ENCODE peak calls at places on chromosomes 2 and 18, in ten cellular contexts. One of them, this sample, is unnamed.

GRCh38 chr2:182649316-182649715 is 66.7 kb upstream of the DNAJC10 start:
- DNase-seq in progenitor cell of endocrine pancreas: no peak
- DNase-seq in heart left ventricle: no peak
- DNase-seq in dorsolateral prefrontal cortex: no peak
- DNase-seq in CD8-positive, alpha-beta T cell: no peak
- DNase-seq in mesothelial cell of epicardium: no peak
- DNase-seq in HFF-Myc: peak
- DNase-seq in A549: peak
- DNase-seq in lower lobe of right lung: no peak
- DNase-seq in fibroblast of pulmonary artery: peak
- DNase-seq in this sample: peak

GRCh38 chr2:86671304-86671981 is 47.8 kb upstream of the RNF103 start:
- DNase-seq in progenitor cell of endocrine pancreas: no peak
- DNase-seq in heart left ventricle: no peak
- DNase-seq in dorsolateral prefrontal cortex: no peak
- DNase-seq in CD8-positive, alpha-beta T cell: no peak
- DNase-seq in mesothelial cell of epicardium: no peak
- DNase-seq in HFF-Myc: no peak
- DNase-seq in A549: no peak
- DNase-seq in lower lobe of right lung: no peak
- DNase-seq in fibroblast of pulmonary artery: peak
- DNase-seq in this sample: no peak

GRCh38 chr2:218270721-218271486 is 585 bp downstream of the PNKD start:
- DNase-seq in progenitor cell of endocrine pancreas: no peak
- DNase-seq in heart left ventricle: peak
- DNase-seq in dorsolateral prefrontal cortex: no peak
- DNase-seq in CD8-positive, alpha-beta T cell: peak
- DNase-seq in mesothelial cell of epicardium: no peak
- DNase-seq in HFF-Myc: no peak
- DNase-seq in A549: no peak
- DNase-seq in lower lobe of right lung: no peak
- DNase-seq in fibroblast of pulmonary artery: no peak
- DNase-seq in this sample: no peak

GRCh38 chr2:26757873-26758789 is 6.0 kb upstream of the SLC35F6 start:
- DNase-seq in progenitor cell of endocrine pancreas: no peak
- DNase-seq in heart left ventricle: no peak
- DNase-seq in dorsolateral prefrontal cortex: no peak
- DNase-seq in CD8-positive, alpha-beta T cell: no peak
- DNase-seq in mesothelial cell of epicardium: no peak
- DNase-seq in HFF-Myc: peak
- DNase-seq in A549: peak
- DNase-seq in lower lobe of right lung: no peak
- DNase-seq in fibroblast of pulmonary artery: peak
- DNase-seq in this sample: no peak

GRCh38 chr2:217482343-217482742 is 520.5 kb downstream of the TNS1 start:
- DNase-seq in progenitor cell of endocrine pancreas: no peak
- DNase-seq in heart left ventricle: no peak
- DNase-seq in dorsolateral prefrontal cortex: no peak
- DNase-seq in CD8-positive, alpha-beta T cell: no peak
- DNase-seq in mesothelial cell of epicardium: no peak
- DNase-seq in HFF-Myc: no peak
- DNase-seq in A549: no peak
- DNase-seq in lower lobe of right lung: no peak
- DNase-seq in fibroblast of pulmonary artery: no peak
- DNase-seq in this sample: no peak

GRCh38 chr2:128746356-128746755 is 427.7 kb upstream of the HS6ST1 start:
- DNase-seq in progenitor cell of endocrine pancreas: no peak
- DNase-seq in heart left ventricle: no peak
- DNase-seq in dorsolateral prefrontal cortex: no peak
- DNase-seq in CD8-positive, alpha-beta T cell: no peak
- DNase-seq in mesothelial cell of epicardium: peak
- DNase-seq in HFF-Myc: no peak
- DNase-seq in A549: no peak
- DNase-seq in lower lobe of right lung: no peak
- DNase-seq in fibroblast of pulmonary artery: peak
- DNase-seq in this sample: no peak

GRCh38 chr18:44823782-44824181 is 143.1 kb downstream of the SETBP1 start:
- DNase-seq in progenitor cell of endocrine pancreas: no peak
- DNase-seq in heart left ventricle: no peak
- DNase-seq in dorsolateral prefrontal cortex: no peak
- DNase-seq in CD8-positive, alpha-beta T cell: no peak
- DNase-seq in mesothelial cell of epicardium: no peak
- DNase-seq in HFF-Myc: no peak
- DNase-seq in A549: no peak
- DNase-seq in lower lobe of right lung: no peak
- DNase-seq in fibroblast of pulmonary artery: peak
- DNase-seq in this sample: no peak

GRCh38 chr2:197358927-197359326 is 48.3 kb upstream of the ANKRD44 start:
- DNase-seq in progenitor cell of endocrine pancreas: no peak
- DNase-seq in heart left ventricle: no peak
- DNase-seq in dorsolateral prefrontal cortex: no peak
- DNase-seq in CD8-positive, alpha-beta T cell: no peak
- DNase-seq in mesothelial cell of epicardium: no peak
- DNase-seq in HFF-Myc: no peak
- DNase-seq in A549: no peak
- DNase-seq in lower lobe of right lung: no peak
- DNase-seq in fibroblast of pulmonary artery: no peak
- DNase-seq in this sample: no peak

GRCh38 chr2:238947243-238947760 is 99.4 kb downstream of the TWIST2 start:
- DNase-seq in progenitor cell of endocrine pancreas: no peak
- DNase-seq in heart left ventricle: no peak
- DNase-seq in dorsolateral prefrontal cortex: no peak
- DNase-seq in CD8-positive, alpha-beta T cell: no peak
- DNase-seq in mesothelial cell of epicardium: no peak
- DNase-seq in HFF-Myc: no peak
- DNase-seq in A549: no peak
- DNase-seq in lower lobe of right lung: no peak
- DNase-seq in fibroblast of pulmonary artery: no peak
- DNase-seq in this sample: no peak

GRCh38 chr2:156845806-156846558 is 409.8 kb downstream of the GPD2 start:
- DNase-seq in progenitor cell of endocrine pancreas: no peak
- DNase-seq in heart left ventricle: no peak
- DNase-seq in dorsolateral prefrontal cortex: no peak
- DNase-seq in CD8-positive, alpha-beta T cell: no peak
- DNase-seq in mesothelial cell of epicardium: no peak
- DNase-seq in HFF-Myc: no peak
- DNase-seq in A549: no peak
- DNase-seq in lower lobe of right lung: no peak
- DNase-seq in fibroblast of pulmonary artery: no peak
- DNase-seq in this sample: no peak

GRCh38 chr2:42314892-42315468 is 46.0 kb downstream of the COX7A2L start:
- DNase-seq in progenitor cell of endocrine pancreas: no peak
- DNase-seq in heart left ventricle: no peak
- DNase-seq in dorsolateral prefrontal cortex: no peak
- DNase-seq in CD8-positive, alpha-beta T cell: no peak
- DNase-seq in mesothelial cell of epicardium: no peak
- DNase-seq in HFF-Myc: peak
- DNase-seq in A549: peak
- DNase-seq in lower lobe of right lung: no peak
- DNase-seq in fibroblast of pulmonary artery: peak
- DNase-seq in this sample: no peak

GRCh38 chr18:3930126-3931012 is 480.4 kb downstream of the TGIF1 start:
- DNase-seq in progenitor cell of endocrine pancreas: no peak
- DNase-seq in heart left ventricle: no peak
- DNase-seq in dorsolateral prefrontal cortex: peak
- DNase-seq in CD8-positive, alpha-beta T cell: no peak
- DNase-seq in mesothelial cell of epicardium: no peak
- DNase-seq in HFF-Myc: no peak
- DNase-seq in A549: no peak
- DNase-seq in lower lobe of right lung: no peak
- DNase-seq in fibroblast of pulmonary artery: no peak
- DNase-seq in this sample: no peak

GRCh38 chr2:187566266-187566665 is 12.0 kb upstream of the TFPI start:
- DNase-seq in progenitor cell of endocrine pancreas: no peak
- DNase-seq in heart left ventricle: no peak
- DNase-seq in dorsolateral prefrontal cortex: no peak
- DNase-seq in CD8-positive, alpha-beta T cell: no peak
- DNase-seq in mesothelial cell of epicardium: no peak
- DNase-seq in HFF-Myc: no peak
- DNase-seq in A549: no peak
- DNase-seq in lower lobe of right lung: no peak
- DNase-seq in fibroblast of pulmonary artery: no peak
- DNase-seq in this sample: no peak

GRCh38 chr2:170530284-170530745 is 184.8 kb upstream of the SP5 start:
- DNase-seq in progenitor cell of endocrine pancreas: peak
- DNase-seq in heart left ventricle: peak
- DNase-seq in dorsolateral prefrontal cortex: no peak
- DNase-seq in CD8-positive, alpha-beta T cell: no peak
- DNase-seq in mesothelial cell of epicardium: peak
- DNase-seq in HFF-Myc: no peak
- DNase-seq in A549: peak
- DNase-seq in lower lobe of right lung: peak
- DNase-seq in fibroblast of pulmonary artery: peak
- DNase-seq in this sample: no peak

GRCh38 chr2:18117592-18117991 is 239.1 kb downstream of the KCNS3 start:
- DNase-seq in progenitor cell of endocrine pancreas: no peak
- DNase-seq in heart left ventricle: no peak
- DNase-seq in dorsolateral prefrontal cortex: no peak
- DNase-seq in CD8-positive, alpha-beta T cell: no peak
- DNase-seq in mesothelial cell of epicardium: no peak
- DNase-seq in HFF-Myc: peak
- DNase-seq in A549: no peak
- DNase-seq in lower lobe of right lung: peak
- DNase-seq in fibroblast of pulmonary artery: peak
- DNase-seq in this sample: peak
- TF ChIP-seq CTCF in progenitor cell of endocrine pancreas: peak
- TF ChIP-seq CTCF in heart left ventricle: no peak
- TF ChIP-seq CTCF in dorsolateral prefrontal cortex: peak
- TF ChIP-seq CTCF in CD8-positive, alpha-beta T cell: no peak
- TF ChIP-seq CTCF in mesothelial cell of epicardium: no peak
- TF ChIP-seq CTCF in HFF-Myc: peak
- TF ChIP-seq CTCF in A549: peak
- TF ChIP-seq CTCF in lower lobe of right lung: peak
- TF ChIP-seq CTCF in fibroblast of pulmonary artery: peak
- TF ChIP-seq CTCF in this sample: peak

GRCh38 chr18:47519277-47519676 is 267.8 kb upstream of the SKOR2 start:
- DNase-seq in progenitor cell of endocrine pancreas: no peak
- DNase-seq in heart left ventricle: no peak
- DNase-seq in dorsolateral prefrontal cortex: no peak
- DNase-seq in CD8-positive, alpha-beta T cell: no peak
- DNase-seq in mesothelial cell of epicardium: no peak
- DNase-seq in HFF-Myc: no peak
- DNase-seq in A549: no peak
- DNase-seq in lower lobe of right lung: no peak
- DNase-seq in fibroblast of pulmonary artery: no peak
- DNase-seq in this sample: no peak

GRCh38 chr18:47522359-47522758 is 270.9 kb upstream of the SKOR2 start:
- DNase-seq in progenitor cell of endocrine pancreas: no peak
- DNase-seq in heart left ventricle: no peak
- DNase-seq in dorsolateral prefrontal cortex: no peak
- DNase-seq in CD8-positive, alpha-beta T cell: no peak
- DNase-seq in mesothelial cell of epicardium: no peak
- DNase-seq in HFF-Myc: no peak
- DNase-seq in A549: no peak
- DNase-seq in lower lobe of right lung: no peak
- DNase-seq in fibroblast of pulmonary artery: no peak
- DNase-seq in this sample: no peak

GRCh38 chr18:47519706-47520105 is 268.2 kb upstream of the SKOR2 start:
- DNase-seq in progenitor cell of endocrine pancreas: no peak
- DNase-seq in heart left ventricle: no peak
- DNase-seq in dorsolateral prefrontal cortex: no peak
- DNase-seq in CD8-positive, alpha-beta T cell: no peak
- DNase-seq in mesothelial cell of epicardium: no peak
- DNase-seq in HFF-Myc: no peak
- DNase-seq in A549: no peak
- DNase-seq in lower lobe of right lung: no peak
- DNase-seq in fibroblast of pulmonary artery: no peak
- DNase-seq in this sample: no peak

GRCh38 chr18:47526147-47526546 is 274.7 kb upstream of the SKOR2 start:
- DNase-seq in progenitor cell of endocrine pancreas: no peak
- DNase-seq in heart left ventricle: no peak
- DNase-seq in dorsolateral prefrontal cortex: no peak
- DNase-seq in CD8-positive, alpha-beta T cell: no peak
- DNase-seq in mesothelial cell of epicardium: no peak
- DNase-seq in HFF-Myc: no peak
- DNase-seq in A549: no peak
- DNase-seq in lower lobe of right lung: no peak
- DNase-seq in fibroblast of pulmonary artery: no peak
- DNase-seq in this sample: no peak

DNA sequence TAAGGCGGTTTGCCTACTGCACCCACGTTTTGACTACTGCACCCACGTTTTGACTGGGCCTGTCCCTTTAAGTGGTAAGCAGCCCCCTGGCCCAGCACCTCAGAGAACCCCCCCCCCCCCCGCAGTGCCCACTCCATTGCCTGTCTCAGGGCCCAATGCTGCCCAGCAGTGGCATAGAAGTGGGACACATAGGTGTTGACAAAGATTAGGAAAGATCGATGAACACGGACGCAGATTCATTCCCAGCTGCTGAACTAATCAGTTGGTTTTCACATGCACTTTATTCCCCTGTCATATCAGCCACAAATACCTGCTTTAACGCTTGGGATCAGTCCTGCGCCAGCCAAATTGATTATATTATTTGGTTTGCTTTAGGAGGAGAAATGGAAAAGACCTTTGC is 268.8 kb upstream of the SKOR2 start:
- DNase-seq in progenitor cell of endocrine pancreas: no peak
- DNase-seq in heart left ventricle: no peak
- DNase-seq in dorsolateral prefrontal cortex: no peak
- DNase-seq in CD8-positive, alpha-beta T cell: no peak
- DNase-seq in mesothelial cell of epicardium: no peak
- DNase-seq in HFF-Myc: no peak
- DNase-seq in A549: no peak
- DNase-seq in lower lobe of right lung: no peak
- DNase-seq in fibroblast of pulmonary artery: no peak
- DNase-seq in this sample: no peak
- TF ChIP-seq CTCF in progenitor cell of endocrine pancreas: no peak
- TF ChIP-seq CTCF in heart left ventricle: no peak
- TF ChIP-seq CTCF in dorsolateral prefrontal cortex: no peak
- TF ChIP-seq CTCF in CD8-positive, alpha-beta T cell: no peak
- TF ChIP-seq CTCF in mesothelial cell of epicardium: no peak
- TF ChIP-seq CTCF in HFF-Myc: no peak
- TF ChIP-seq CTCF in A549: no peak
- TF ChIP-seq CTCF in lower lobe of right lung: no peak
- TF ChIP-seq CTCF in fibroblast of pulmonary artery: no peak
- TF ChIP-seq CTCF in this sample: no peak

GRCh38 chr2:177282101-177282573 is 17.6 kb upstream of the NFE2L2 start:
- DNase-seq in progenitor cell of endocrine pancreas: no peak
- DNase-seq in heart left ventricle: no peak
- DNase-seq in dorsolateral prefrontal cortex: no peak
- DNase-seq in CD8-positive, alpha-beta T cell: no peak
- DNase-seq in mesothelial cell of epicardium: no peak
- DNase-seq in HFF-Myc: peak
- DNase-seq in A549: no peak
- DNase-seq in lower lobe of right lung: no peak
- DNase-seq in fibroblast of pulmonary artery: no peak
- DNase-seq in this sample: no peak
- TF ChIP-seq CTCF in progenitor cell of endocrine pancreas: no peak
- TF ChIP-seq CTCF in heart left ventricle: no peak
- TF ChIP-seq CTCF in dorsolateral prefrontal cortex: no peak
- TF ChIP-seq CTCF in CD8-positive, alpha-beta T cell: no peak
- TF ChIP-seq CTCF in mesothelial cell of epicardium: no peak
- TF ChIP-seq CTCF in HFF-Myc: no peak
- TF ChIP-seq CTCF in A549: no peak
- TF ChIP-seq CTCF in lower lobe of right lung: no peak
- TF ChIP-seq CTCF in fibroblast of pulmonary artery: no peak
- TF ChIP-seq CTCF in this sample: no peak

DNA sequence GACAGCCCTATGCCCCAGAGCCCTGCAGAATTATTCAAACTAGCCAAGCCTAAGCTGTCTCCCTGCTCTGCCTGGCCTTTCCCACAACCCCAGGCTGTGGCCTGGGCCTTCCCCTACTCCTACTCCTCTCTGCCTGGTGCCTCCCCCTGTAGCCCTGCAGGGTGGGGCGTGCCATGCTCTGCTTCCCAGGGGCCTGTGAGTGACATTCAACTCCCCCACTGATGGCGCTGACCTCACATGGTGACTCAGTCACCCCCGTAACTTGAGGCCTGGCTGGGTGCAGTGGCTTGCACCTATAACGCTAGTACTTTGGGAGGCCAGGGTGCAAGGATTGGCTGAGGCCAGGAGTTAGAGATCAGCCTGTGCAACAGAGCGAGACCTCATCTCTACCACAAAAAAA is 60.6 kb downstream of the KIF1A start:
- DNase-seq in progenitor cell of endocrine pancreas: no peak
- DNase-seq in heart left ventricle: no peak
- DNase-seq in dorsolateral prefrontal cortex: no peak
- DNase-seq in CD8-positive, alpha-beta T cell: no peak
- DNase-seq in mesothelial cell of epicardium: no peak
- DNase-seq in HFF-Myc: no peak
- DNase-seq in A549: no peak
- DNase-seq in lower lobe of right lung: no peak
- DNase-seq in fibroblast of pulmonary artery: no peak
- DNase-seq in this sample: peak
- TF ChIP-seq CTCF in progenitor cell of endocrine pancreas: no peak
- TF ChIP-seq CTCF in heart left ventricle: no peak
- TF ChIP-seq CTCF in dorsolateral prefrontal cortex: no peak
- TF ChIP-seq CTCF in CD8-positive, alpha-beta T cell: no peak
- TF ChIP-seq CTCF in mesothelial cell of epicardium: no peak
- TF ChIP-seq CTCF in HFF-Myc: no peak
- TF ChIP-seq CTCF in A549: no peak
- TF ChIP-seq CTCF in lower lobe of right lung: no peak
- TF ChIP-seq CTCF in fibroblast of pulmonary artery: no peak
- TF ChIP-seq CTCF in this sample: no peak

This sample was measured in GM13976.